ENCODE peak calls at places on chromosomes 13 and 19, in seven cellular contexts. E is aorta, T is left ventricle myocardium inferior, B is pancreas, P is IMR-90, W is heart right ventricle, F is K562. C is an unnamed sample.

GRCh38 chr13:76330216-76330615 is 556.0 kb downstream of the KCTD12 start:
- DNase-seq in E (no peak), T (no peak), B (no peak), P (no peak), W (no peak), F (no peak), C (no peak)

GRCh38 chr19:40521276-40521675 is 54.5 kb downstream of the SPTBN4 start:
- DNase-seq in E (no peak), T (no peak), B (no peak), P (peak; percentile 29), W (no peak), F (peak; percentile 53), C (no peak)

GRCh38 chr13:112877976-112878955 is 90.7 kb upstream of the MCF2L start:
- DNase-seq in E (peak; percentile 35), T (peak; percentile 10), B (peak; percentile 7), P (no peak), W (no peak), F (no peak), C (no peak)

GRCh38 chr19:55488986-55489710 is 912 bp downstream of the SSC5D start:
- DNase-seq in E (no peak), T (no peak), B (peak; percentile 32), P (no peak), W (no peak), F (no peak), C (no peak)

GRCh38 chr19:33574824-33575223 is 46.9 kb upstream of the CHST8 start:
- DNase-seq in E (no peak), T (no peak), B (no peak), P (no peak), W (no peak), F (no peak), C (no peak)

GRCh38 chr13:96816261-96816660 is 178.0 kb downstream of the OXGR1 start:
- DNase-seq in E (no peak), T (no peak), B (no peak), P (no peak), W (no peak), F (no peak), C (no peak)

GRCh38 chr19:53177986-53178385 is 15.2 kb downstream of the ZNF665 start:
- DNase-seq in E (no peak), T (no peak), B (no peak), P (no peak), W (no peak), F (no peak), C (no peak)

GRCh38 chr13:21825186-21825585 is 154.3 kb downstream of the FGF9 start:
- DNase-seq in E (no peak), T (no peak), B (no peak), P (peak; percentile 43), W (no peak), F (no peak), C (peak; percentile 85)

GRCh38 chr19:18940791-18941627 is at the start of gene HOMER3:
- DNase-seq in E (peak; percentile 96), T (peak; percentile 85), B (peak; percentile 89), P (peak; percentile 39), W (peak; percentile 85), F (peak; percentile 85), C (peak; percentile 56)

GRCh38 chr19:2691951-2692350 is 10.5 kb downstream of the GNG7 start:
- DNase-seq in E (no peak), T (no peak), B (no peak), P (no peak), W (no peak), F (no peak), C (no peak)

GRCh38 chr19:3544742-3545668 is 6.0 kb downstream of the TEKTIP1 start:
- DNase-seq in E (peak; percentile 95), T (peak; percentile 71), B (peak; percentile 83), P (peak; percentile 26), W (peak; percentile 64), F (peak; percentile 84), C (peak; percentile 60)

GRCh38 chr13:77883328-77883727 is 35.3 kb downstream of the EDNRB start:
- DNase-seq in E (no peak), T (no peak), B (no peak), P (no peak), W (no peak), F (no peak), C (no peak)

GRCh38 chr13:67134322-67135129 is 95.6 kb downstream of the PCDH9 start:
- DNase-seq in E (no peak), T (no peak), B (no peak), P (peak; percentile 25), W (no peak), F (peak; percentile 47), C (no peak)

GRCh38 chr13:51619614-51620013 is 35.4 kb downstream of the WDFY2 start:
- DNase-seq in E (no peak), T (no peak), B (no peak), P (peak; percentile 85), W (no peak), F (no peak), C (no peak)

GRCh38 chr13:100433475-100433874 is 155.1 kb downstream of the GGACT start:
- DNase-seq in E (no peak), T (no peak), B (no peak), P (no peak), W (no peak), F (no peak), C (no peak)

GRCh38 chr19:1164684-1165531 is 9.2 kb downstream of the SBNO2 start:
- DNase-seq in E (no peak), T (no peak), B (peak; percentile 35), P (no peak), W (no peak), F (peak; percentile 67), C (no peak)

GRCh38 chr19:31289381-31289880 is 59.8 kb downstream of the TSHZ3 start:
- DNase-seq in E (no peak), T (no peak), B (no peak), P (no peak), W (no peak), F (no peak), C (no peak)

GRCh38 chr13:27026396-27026795 is 145.2 kb downstream of the USP12 start:
- DNase-seq in E (no peak), T (no peak), B (no peak), P (no peak), W (no peak), F (no peak), C (no peak)

GRCh38 chr19:4279530-4280422 is 710 bp downstream of the SHD start:
- DNase-seq in E (no peak), T (no peak), B (no peak), P (no peak), W (no peak), F (no peak), C (no peak)

GRCh38 chr13:46288570-46289259 is 77.0 kb downstream of the LRRC63 start:
- DNase-seq in E (no peak), T (no peak), B (no peak), P (peak; percentile 22), W (no peak), F (peak; percentile 63), C (peak; percentile 40)

GRCh38 chr13:113109151-113110047 is 3.8 kb downstream of the F7 start:
- DNase-seq in E (peak; percentile 72), T (peak; percentile 13), B (peak; percentile 20), P (no peak), W (no peak), F (no peak), C (no peak)

GRCh38 chr13:40206241-40207109 is 460.0 kb downstream of the FOXO1 start:
- DNase-seq in E (no peak), T (no peak), B (peak; percentile 51), P (peak; percentile 7), W (no peak), F (no peak), C (peak; percentile 67)

GRCh38 chr13:97434417-97435296 is 688 bp downstream of the RAP2A start:
- DNase-seq in E (peak; percentile 82), T (peak; percentile 34), B (peak; percentile 51), P (peak; percentile 20), W (peak; percentile 26), F (peak; percentile 29), C (peak; percentile 37)

GRCh38 chr13:50991624-50992610 is 82.3 kb downstream of the RNASEH2B start:
- DNase-seq in E (no peak), T (no peak), B (no peak), P (no peak), W (no peak), F (no peak), C (no peak)

GRCh38 chr13:114145256-114145655 is 12.8 kb upstream of the RASA3 start:
- DNase-seq in E (no peak), T (no peak), B (no peak), P (no peak), W (no peak), F (no peak), C (no peak)
- H3K4me1 ChIP-seq in E (no peaks in the 10 kb centered on the region), T (no peaks in the 10 kb centered on the region), B (peaks cover 18% of the 10 kb centered on the region), P (peaks cover 8% of the 10 kb centered on the region), W (peaks cover 7% of the 10 kb centered on the region), F (peaks cover 39% of the 10 kb centered on the region), C (peaks cover 5% of the 10 kb centered on the region)

DNA sequence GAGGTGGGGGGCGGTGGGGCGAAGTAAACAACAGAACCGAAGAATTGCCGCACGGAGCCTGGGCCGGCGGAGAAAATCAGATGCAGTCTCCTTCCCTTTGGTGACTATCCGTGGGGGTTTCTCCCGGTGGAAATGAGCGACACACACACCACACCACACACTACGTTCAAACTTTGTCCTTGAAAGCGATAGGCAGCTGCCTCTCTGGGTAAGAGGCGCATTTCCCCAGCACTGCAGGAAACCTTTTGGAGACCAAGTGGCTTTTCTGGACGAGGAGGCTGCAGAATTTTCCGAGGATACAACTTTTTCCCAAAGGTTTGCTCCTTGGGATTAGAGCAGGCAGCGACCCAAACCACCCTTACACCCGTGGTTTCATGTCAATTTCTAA is 38.1 kb upstream of the FLT1 start:
- DNase-seq in E (no peak), T (no peak), B (no peak), P (no peak), W (peak; percentile 23), F (no peak), C (peak; percentile 16)
- H3K36me3 ChIP-seq in E (no peaks in the 10 kb centered on the region), T (no peaks in the 10 kb centered on the region), B (no peaks in the 10 kb centered on the region), P (no peaks in the 10 kb centered on the region), W (no peaks in the 10 kb centered on the region), F (no peaks in the 10 kb centered on the region), C (no peaks in the 10 kb centered on the region)

GRCh38 chr13:107743983-107744382 is 471.4 kb downstream of the LIG4 start:
- DNase-seq in E (no peak), T (no peak), B (no peak), P (peak; percentile 84), W (no peak), F (no peak), C (no peak)
- H3K4me1 ChIP-seq in E (no peaks in the 10 kb centered on the region), T (no peaks in the 10 kb centered on the region), B (no peaks in the 10 kb centered on the region), P (peaks cover 5% of the 10 kb centered on the region), W (no peaks in the 10 kb centered on the region), F (no peaks in the 10 kb centered on the region), C (no peaks in the 10 kb centered on the region)

DNA sequence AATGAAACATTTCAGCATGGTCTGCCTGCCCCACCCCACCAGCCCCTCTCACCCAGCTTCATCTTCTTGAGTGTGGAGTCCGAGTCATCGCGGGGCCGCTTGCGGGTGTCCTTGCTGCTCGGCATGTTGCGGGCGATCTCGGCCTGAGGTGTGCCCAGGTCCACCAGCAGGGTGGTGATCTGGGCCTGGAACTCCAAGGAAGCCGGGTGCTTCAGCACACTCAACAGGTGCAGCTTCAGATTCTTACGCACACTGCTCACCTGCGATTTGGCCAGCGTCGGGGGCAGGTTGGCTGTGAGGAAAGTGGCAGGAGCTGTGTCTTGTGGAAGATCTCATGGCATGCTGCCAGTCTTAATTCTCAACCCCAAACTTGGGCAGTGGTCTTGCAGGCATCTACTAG is 20.7 kb downstream of the SYMPK start:
- DNase-seq in E (no peak), T (no peak), B (no peak), P (no peak), W (no peak), F (no peak), C (no peak)
- H3K36me3 ChIP-seq in E (peaks cover 13% of the 10 kb centered on the region), T (peaks cover 100% of the 10 kb centered on the region), B (no peaks in the 10 kb centered on the region), P (peaks cover 57% of the 10 kb centered on the region), W (peaks cover 100% of the 10 kb centered on the region), F (peaks cover 91% of the 10 kb centered on the region), C (peaks cover 33% of the 10 kb centered on the region)

GRCh38 chr13:59261928-59262488 is 901.7 kb downstream of the DIAPH3 start:
- DNase-seq in E (no peak), T (no peak), B (no peak), P (peak; percentile 12), W (no peak), F (peak; percentile 12), C (peak; percentile 40)
- H3K4me1 ChIP-seq in E (no peaks in the 10 kb centered on the region), T (no peaks in the 10 kb centered on the region), B (no peaks in the 10 kb centered on the region), P (no peaks in the 10 kb centered on the region), W (peaks cover 3% of the 10 kb centered on the region), F (no peaks in the 10 kb centered on the region), C (no peaks in the 10 kb centered on the region)